ENCODE peak calls at places on chromosome 7, in four cellular contexts. A is K562, F is WTC11, H is SK-N-SH. K is an unnamed sample.

GRCh38 chr7:130367088-130367755 is 13.1 kb upstream of the CPA1 start:
- DNase-seq in H (no peak), F (no peak), A (peak; percentile 62), K (no peak)

GRCh38 chr7:2037805-2038635 is 194.7 kb downstream of the MAD1L1 start:
- DNase-seq in F (no peak), H (no peak), A (no peak), K (peak; percentile 43)

GRCh38 chr7:74396993-74397392 is 56.7 kb upstream of the GTF2IRD1 start:
- DNase-seq in H (no peak), A (no peak), F (no peak), K (no peak)

GRCh38 chr7:122468050-122468449 is 163.5 kb upstream of the FEZF1 start:
- DNase-seq in F (no peak), A (no peak), H (no peak), K (no peak)

GRCh38 chr7:80150621-80151273 is 16.1 kb downstream of the GNAI1 start:
- DNase-seq in F (no peak), H (no peak), A (no peak), K (no peak)

GRCh38 chr7:18458830-18459229 is 36.7 kb upstream of the HDAC9 start:
- DNase-seq in A (no peak), F (no peak), H (no peak), K (no peak)

GRCh38 chr7:106623846-106624245 is 37.1 kb downstream of the CCDC71L start:
- DNase-seq in H (no peak), F (no peak), A (no peak), K (no peak)

GRCh38 chr7:155461631-155462030 is 3.7 kb downstream of the EN2 start:
- DNase-seq in A (no peak), F (no peak), H (peak; percentile 34), K (no peak)

GRCh38 chr7:24318326-24318725 is 34.3 kb downstream of the NPY start:
- DNase-seq in F (peak; percentile 41), H (no peak), A (peak; percentile 23), K (no peak)

GRCh38 chr7:107860241-107860961 is 30.6 kb upstream of the DLD start:
- DNase-seq in H (no peak), F (no peak), A (no peak), K (no peak)

GRCh38 chr7:15558747-15559146 is 3.1 kb downstream of the AGMO start:
- DNase-seq in F (no peak), H (no peak), A (no peak), K (no peak)

GRCh38 chr7:75772081-75773077 is at the start of gene CCL26:
- DNase-seq in H (no peak), A (no peak), F (no peak), K (no peak)

GRCh38 chr7:149773446-149774236 is at the start of gene ZNF467:
- DNase-seq in A (peak; percentile 87), F (no peak), H (peak; percentile 73), K (no peak)

GRCh38 chr7:86629-87028 is 105.7 kb upstream of the FAM20C start:
- DNase-seq in F (no peak), H (no peak), A (no peak), K (no peak)

GRCh38 chr7:1717903-1718676 is 48.0 kb downstream of the ELFN1 start:
- DNase-seq in A (no peak), H (no peak), F (no peak), K (no peak)

GRCh38 chr7:123324283-123324682 is 124.5 kb upstream of the SLC13A1 start:
- DNase-seq in F (no peak), A (no peak), H (no peak), K (no peak)

GRCh38 chr7:76057813-76058145 is 9.9 kb downstream of the MDH2 start:
- DNase-seq in A (no peak), F (no peak), H (no peak), K (no peak)

GRCh38 chr7:1758417-1758858 is 88.4 kb downstream of the ELFN1 start:
- DNase-seq in H (peak; percentile 80), F (peak; percentile 49), A (no peak), K (no peak)

GRCh38 chr7:123231060-123232000 is 31.6 kb upstream of the SLC13A1 start:
- DNase-seq in F (no peak), A (no peak), H (no peak), K (no peak)

GRCh38 chr7:155694846-155695245 is 50.4 kb downstream of the RBM33 start:
- DNase-seq in F (no peak), H (no peak), A (no peak), K (no peak)

GRCh38 chr7:82528577-82529305 is 85.2 kb upstream of the CACNA2D1 start:
- DNase-seq in A (no peak), F (no peak), H (no peak), K (no peak)

GRCh38 chr7:6422926-6423632 is 24.7 kb downstream of the DAGLB start:
- DNase-seq in F (no peak), A (no peak), H (no peak), K (no peak)

GRCh38 chr7:144497296-144497695 is 93.8 kb upstream of the NOBOX start:
- DNase-seq in A (no peak), H (no peak), F (no peak), K (no peak)

GRCh38 chr7:2266911-2267310 is 24.9 kb downstream of the NUDT1 start:
- DNase-seq in H (no peak), F (no peak), A (no peak), K (no peak)

GRCh38 chr7:91846436-91846835 is 34.1 kb downstream of the MTERF1 start:
- DNase-seq in F (no peak), A (no peak), H (no peak), K (no peak)

GRCh38 chr7:143408686-143409551 is at the start of gene EPHA1:
- DNase-seq in H (no peak), A (peak; percentile 91), F (peak; percentile 82), K (no peak)

GRCh38 chr7:33043875-33044718 is 18.5 kb downstream of the NT5C3A start:
- DNase-seq in A (no peak), H (no peak), F (no peak), K (no peak)

GRCh38 chr7:28956608-28957063 is 1.5 kb downstream of the TRIL start:
- DNase-seq in F (peak; percentile 88), H (peak; percentile 95), A (no peak), K (no peak)
- TF ChIP-seq USF1 in F (no peak), H (no peak), A (no peak), K (no peak)

DNA sequence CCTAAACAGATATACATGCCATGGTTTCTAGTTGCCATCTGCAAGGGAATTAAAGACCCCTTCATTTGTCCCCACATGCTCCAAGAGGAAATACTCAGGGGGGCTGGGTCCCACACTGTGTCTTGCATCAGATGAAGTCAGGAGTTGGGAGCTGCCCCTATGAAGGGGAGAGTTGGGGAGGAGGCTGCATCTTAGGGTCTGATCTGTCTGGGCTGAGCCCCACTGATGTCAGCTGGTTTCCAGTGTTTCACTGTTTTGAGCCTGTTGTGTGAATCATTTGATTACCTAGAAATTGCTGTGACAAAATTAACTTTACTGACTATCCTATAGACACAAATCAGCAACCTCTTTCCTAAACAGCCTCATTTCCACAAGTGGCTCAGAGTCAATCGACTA is 4.9 kb upstream of the ADCY1 start:
- DNase-seq in H (peak; percentile 12), F (no peak), A (no peak), K (no peak)
- TF ChIP-seq USF1 in H (no peak), F (no peak), A (no peak), K (no peak)

GRCh38 chr7:43749383-43749940 is 9.0 kb upstream of the BLVRA start:
- DNase-seq in H (no peak), F (no peak), A (no peak), K (no peak)
- TF ChIP-seq USF1 in H (no peak), F (no peak), A (no peak), K (no peak)

DNA sequence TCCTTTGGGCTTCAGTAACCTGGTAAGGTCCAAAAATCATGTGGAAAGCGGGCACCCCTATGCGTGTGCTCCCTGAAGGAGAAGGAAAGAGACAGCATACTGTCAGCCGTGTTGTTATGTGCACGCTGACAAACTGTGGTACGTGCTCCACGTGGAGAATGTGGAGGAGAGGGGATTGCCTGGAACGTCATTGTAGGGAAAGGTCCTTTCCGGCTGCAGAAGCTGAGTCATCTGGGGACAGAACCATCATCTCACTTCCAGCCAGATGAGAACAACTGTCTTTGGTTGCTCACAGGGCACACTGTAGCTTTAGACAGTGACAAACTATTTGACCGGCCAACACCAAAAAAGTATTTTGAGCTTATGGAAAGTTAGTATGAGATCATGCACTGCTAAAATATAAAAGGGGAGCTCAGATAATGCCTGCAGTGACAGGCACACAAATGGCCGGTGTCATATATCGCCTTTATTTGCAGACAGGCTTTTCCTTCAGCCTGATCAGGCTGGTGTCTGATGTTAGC is 38.8 kb upstream of the GRB10 start:
- DNase-seq in H (no peak), F (no peak), A (no peak), K (no peak)
- TF ChIP-seq USF1 in H (no peak), F (no peak), A (no peak), K (no peak)

DNA sequence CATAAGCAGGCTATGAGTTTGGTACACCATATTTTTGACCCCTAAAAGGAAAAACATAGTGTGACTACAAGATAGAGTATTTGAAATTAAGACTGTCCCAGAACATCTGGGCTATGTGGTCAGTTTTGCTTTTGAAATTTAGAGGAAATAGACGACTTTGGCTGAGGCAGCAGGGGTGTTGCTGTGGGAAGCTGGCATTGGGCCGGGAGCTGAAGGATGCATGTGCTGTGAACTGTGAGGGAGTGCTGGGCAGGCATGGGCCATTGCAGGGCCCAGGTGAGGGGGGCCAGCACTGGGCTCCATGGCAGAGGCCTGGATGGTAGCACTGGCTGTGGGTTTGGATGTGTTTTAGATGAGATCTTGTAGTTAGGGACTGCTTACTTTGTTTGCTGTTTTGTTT is 168.3 kb downstream of the BMPER start:
- DNase-seq in A (no peak), H (no peak), F (no peak), K (no peak)
- TF ChIP-seq USF1 in A (no peak), H (no peak), F (no peak), K (no peak)

DNA sequence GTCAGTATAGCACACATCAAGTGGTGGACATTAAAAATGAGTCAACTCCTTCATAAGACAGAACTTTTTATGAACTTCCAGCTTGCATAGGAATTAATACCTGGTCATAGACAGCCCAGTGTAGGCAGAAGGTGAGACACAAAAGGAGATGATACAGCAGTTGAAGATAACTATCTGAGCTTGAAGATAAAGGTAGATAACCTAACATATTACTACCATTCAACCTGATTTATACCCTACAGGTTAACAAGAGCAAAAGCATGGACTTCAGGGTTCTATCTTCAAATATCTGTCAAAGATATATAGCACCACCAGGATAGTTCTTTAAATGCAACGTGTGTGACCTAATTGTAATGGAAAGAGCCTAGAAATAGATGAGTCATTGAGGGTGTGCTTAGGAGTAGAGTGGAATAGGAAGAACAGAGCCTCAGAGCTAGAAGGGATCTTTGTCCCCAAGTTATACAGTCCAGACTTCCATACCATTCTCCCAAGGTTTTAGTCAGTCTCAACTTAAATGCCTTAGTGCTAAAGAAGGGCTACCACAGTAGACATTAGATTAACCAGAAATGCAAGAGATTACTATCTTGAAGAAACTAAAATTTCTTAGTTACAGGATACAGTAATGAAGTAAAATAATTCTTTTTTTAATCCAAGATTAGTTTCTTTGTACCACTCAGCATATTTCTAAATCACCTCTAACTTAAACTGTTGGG is 9.2 kb downstream of the ZNF800 start:
- DNase-seq in H (no peak), F (no peak), A (peak; percentile 46), K (no peak)
- TF ChIP-seq USF1 in H (no peak), F (no peak), A (no peak), K (no peak)

GRCh38 chr7:158074896-158075632 is 512.6 kb downstream of the PTPRN2 start:
- DNase-seq in H (peak; percentile 36), F (no peak), A (no peak), K (no peak)
- TF ChIP-seq USF1 in H (no peak), F (no peak), A (no peak), K (no peak)